ENCODE peak calls at places on chromosomes 16 and 17, in five cellular contexts. One of them, this sample, is unnamed.
A peak's percentile ranks its signal among the peaks of the same experiment; 100 is the strongest.

GRCh38 chr16:86477642-86478041 is 32.7 kb upstream of the FOXF1 start:
- DNase-seq in choroid plexus epithelial cell: peak; percentile 44
- DNase-seq in epithelial cell of esophagus: no peak
- DNase-seq in left lung: no peak
- DNase-seq in AG10803: peak; percentile 22
- DNase-seq in this sample: peak; percentile 71

GRCh38 chr17:7043544-7044268 is at the start of gene SLC16A11:
- DNase-seq in choroid plexus epithelial cell: peak; percentile 84
- DNase-seq in epithelial cell of esophagus: no peak
- DNase-seq in left lung: no peak
- DNase-seq in AG10803: peak; percentile 25
- DNase-seq in this sample: no peak

GRCh38 chr17:17388657-17389496 is 85.7 kb downstream of the NT5M start:
- DNase-seq in choroid plexus epithelial cell: no peak
- DNase-seq in epithelial cell of esophagus: no peak
- DNase-seq in left lung: no peak
- DNase-seq in AG10803: no peak
- DNase-seq in this sample: no peak

GRCh38 chr17:38600906-38601305 is 4.8 kb downstream of the SRCIN1 start:
- DNase-seq in choroid plexus epithelial cell: no peak
- DNase-seq in epithelial cell of esophagus: peak; percentile 21
- DNase-seq in left lung: no peak
- DNase-seq in AG10803: no peak
- DNase-seq in this sample: no peak

GRCh38 chr17:28745052-28745776 is 1.4 kb downstream of the TRAF4 start:
- DNase-seq in choroid plexus epithelial cell: peak; percentile 76
- DNase-seq in epithelial cell of esophagus: peak; percentile 62
- DNase-seq in left lung: peak; percentile 54
- DNase-seq in AG10803: peak; percentile 52
- DNase-seq in this sample: peak; percentile 39

GRCh38 chr17:10127819-10128375 is 70.5 kb downstream of the GAS7 start:
- DNase-seq in choroid plexus epithelial cell: peak; percentile 85
- DNase-seq in epithelial cell of esophagus: no peak
- DNase-seq in left lung: peak; percentile 86
- DNase-seq in AG10803: peak; percentile 98
- DNase-seq in this sample: peak; percentile 98

GRCh38 chr16:29757950-29758466 is 12.2 kb upstream of the C16orf54 start:
- DNase-seq in choroid plexus epithelial cell: peak; percentile 81
- DNase-seq in epithelial cell of esophagus: no peak
- DNase-seq in left lung: no peak
- DNase-seq in AG10803: peak; percentile 46
- DNase-seq in this sample: peak; percentile 56

GRCh38 chr17:49024523-49024922 is 27.3 kb downstream of the IGF2BP1 start:
- DNase-seq in choroid plexus epithelial cell: no peak
- DNase-seq in epithelial cell of esophagus: no peak
- DNase-seq in left lung: no peak
- DNase-seq in AG10803: no peak
- DNase-seq in this sample: no peak

GRCh38 chr17:48439875-48440505 is 10.0 kb upstream of the SKAP1 start:
- DNase-seq in choroid plexus epithelial cell: peak; percentile 27
- DNase-seq in epithelial cell of esophagus: no peak
- DNase-seq in left lung: no peak
- DNase-seq in AG10803: no peak
- DNase-seq in this sample: no peak

GRCh38 chr17:77822302-77823030 is 136.0 kb upstream of the TNRC6C start:
- DNase-seq in choroid plexus epithelial cell: no peak
- DNase-seq in epithelial cell of esophagus: no peak
- DNase-seq in left lung: no peak
- DNase-seq in AG10803: peak; percentile 28
- DNase-seq in this sample: peak; percentile 28

GRCh38 chr17:58643147-58643546 is 48.7 kb downstream of the TEX14 start:
- DNase-seq in choroid plexus epithelial cell: peak; percentile 88
- DNase-seq in epithelial cell of esophagus: peak; percentile 80
- DNase-seq in left lung: no peak
- DNase-seq in AG10803: peak; percentile 57
- DNase-seq in this sample: peak; percentile 60

GRCh38 chr16:50037791-50038190 is 12.8 kb downstream of the CNEP1R1 start:
- DNase-seq in choroid plexus epithelial cell: peak; percentile 39
- DNase-seq in epithelial cell of esophagus: peak; percentile 34
- DNase-seq in left lung: no peak
- DNase-seq in AG10803: peak; percentile 9
- DNase-seq in this sample: peak; percentile 19

GRCh38 chr16:31063843-31064611 is 10.0 kb downstream of the ZNF668 start:
- DNase-seq in choroid plexus epithelial cell: no peak
- DNase-seq in epithelial cell of esophagus: no peak
- DNase-seq in left lung: no peak
- DNase-seq in AG10803: no peak
- DNase-seq in this sample: no peak

GRCh38 chr17:73248532-73248931 is 13.1 kb downstream of the CPSF4L start:
- DNase-seq in choroid plexus epithelial cell: no peak
- DNase-seq in epithelial cell of esophagus: no peak
- DNase-seq in left lung: no peak
- DNase-seq in AG10803: no peak
- DNase-seq in this sample: no peak

GRCh38 chr16:58010886-58011285 is 9.7 kb downstream of the USB1 start:
- DNase-seq in choroid plexus epithelial cell: no peak
- DNase-seq in epithelial cell of esophagus: no peak
- DNase-seq in left lung: no peak
- DNase-seq in AG10803: no peak
- DNase-seq in this sample: no peak

DNA sequence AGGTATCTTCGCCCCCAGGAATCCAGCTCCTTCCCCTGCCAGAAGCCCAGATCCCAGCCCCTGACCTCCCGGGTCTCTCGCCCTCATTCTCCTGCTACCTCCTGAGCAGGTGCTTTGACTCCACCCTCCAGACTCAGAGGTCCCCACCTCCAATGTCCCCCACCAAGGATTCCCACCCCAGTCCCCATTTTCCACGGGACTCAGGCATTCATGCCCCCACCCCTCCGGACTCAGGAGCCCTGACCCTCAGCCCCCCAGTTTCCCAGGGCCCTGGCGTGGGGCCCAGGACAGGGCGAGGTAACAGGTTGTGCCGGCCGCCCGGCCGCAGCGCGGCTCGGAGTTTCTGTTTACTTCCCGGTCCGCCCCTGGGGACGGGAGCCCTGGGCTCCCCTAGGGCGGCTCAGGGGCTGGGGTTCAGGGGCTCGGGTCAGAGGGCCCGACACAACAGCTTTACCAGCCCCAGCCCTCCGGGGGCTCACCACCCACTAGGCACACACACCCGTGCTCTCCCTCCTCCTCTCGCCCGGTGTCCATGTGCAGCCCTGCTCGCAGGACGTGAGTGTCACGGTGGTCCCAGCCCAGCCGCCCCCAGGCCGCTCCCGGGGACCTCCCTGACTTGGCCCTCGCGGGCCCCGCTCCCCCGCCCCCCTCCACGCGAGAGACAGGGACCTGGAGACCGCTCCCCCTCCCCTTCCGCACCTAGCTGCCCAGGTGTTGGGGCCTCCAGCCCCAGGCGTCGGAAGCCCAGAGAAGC is 595 bp downstream of the BICDL2 start:
- DNase-seq in choroid plexus epithelial cell: no peak
- DNase-seq in epithelial cell of esophagus: no peak
- DNase-seq in left lung: no peak
- DNase-seq in AG10803: no peak
- DNase-seq in this sample: no peak
- H3K4me3 ChIP-seq in choroid plexus epithelial cell: no peak overlapping the region
- H3K4me3 ChIP-seq in epithelial cell of esophagus: peak overlapping the region; percentile 61
- H3K4me3 ChIP-seq in left lung: peak overlapping the region; percentile 40
- H3K4me3 ChIP-seq in AG10803: no peak overlapping the region
- H3K4me3 ChIP-seq in this sample: no peak overlapping the region

GRCh38 chr17:63549946-63550815 is at the start of gene DCAF7:
- DNase-seq in choroid plexus epithelial cell: peak; percentile 100
- DNase-seq in epithelial cell of esophagus: peak; percentile 100
- DNase-seq in left lung: peak; percentile 99
- DNase-seq in AG10803: peak; percentile 100
- DNase-seq in this sample: peak; percentile 100
- TF ChIP-seq CTCF in choroid plexus epithelial cell: no peak
- TF ChIP-seq CTCF in epithelial cell of esophagus: no peak
- TF ChIP-seq CTCF in left lung: no peak
- TF ChIP-seq CTCF in AG10803: no peak
- TF ChIP-seq CTCF in this sample: no peak

GRCh38 chr16:8863594-8864424 is 5.0 kb downstream of the CARHSP1 start:
- DNase-seq in choroid plexus epithelial cell: no peak
- DNase-seq in epithelial cell of esophagus: peak; percentile 66
- DNase-seq in left lung: no peak
- DNase-seq in AG10803: no peak
- DNase-seq in this sample: peak; percentile 31
- H3K4me3 ChIP-seq in choroid plexus epithelial cell: no peak overlapping the region
- H3K4me3 ChIP-seq in epithelial cell of esophagus: no peak overlapping the region
- H3K4me3 ChIP-seq in left lung: peak overlapping the region; percentile 13
- H3K4me3 ChIP-seq in AG10803: no peak overlapping the region
- H3K4me3 ChIP-seq in this sample: no peak overlapping the region

DNA sequence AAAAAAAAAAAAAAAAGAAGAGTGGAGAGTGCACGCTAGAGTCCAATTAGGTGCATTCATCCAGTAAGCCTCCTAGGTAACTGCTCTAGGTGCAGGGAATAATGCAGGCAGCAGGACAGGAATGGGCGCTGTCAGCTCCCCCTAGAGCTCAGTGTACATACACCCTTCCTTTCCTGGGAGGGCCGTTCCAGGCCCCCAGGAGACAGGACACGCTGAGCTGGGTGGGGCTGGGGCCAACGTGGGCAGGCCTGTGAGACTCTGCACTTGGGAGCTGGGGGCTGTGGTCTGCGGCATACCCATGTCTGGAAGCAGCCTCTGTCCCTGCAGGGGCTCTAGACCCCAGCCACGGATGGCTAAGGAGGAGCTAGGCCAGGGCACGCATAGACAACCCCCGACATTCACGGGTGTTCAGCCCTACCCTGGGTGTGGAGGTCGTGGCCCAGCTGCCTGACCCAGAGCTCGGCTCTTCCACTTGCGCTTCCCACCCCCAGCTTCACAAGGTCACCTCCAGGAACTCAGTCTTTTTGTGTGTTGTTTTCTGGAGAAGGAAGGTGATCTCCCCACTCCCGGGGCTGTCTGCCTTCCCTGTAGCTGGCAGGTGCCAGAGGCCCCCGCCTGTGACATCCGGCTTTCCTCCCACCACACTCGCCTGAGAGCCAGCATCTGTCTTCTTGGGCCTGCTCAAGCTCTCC is 985 bp upstream of the ANTKMT start:
- DNase-seq in choroid plexus epithelial cell: no peak
- DNase-seq in epithelial cell of esophagus: peak; percentile 66
- DNase-seq in left lung: no peak
- DNase-seq in AG10803: no peak
- DNase-seq in this sample: no peak
- TF ChIP-seq CTCF in choroid plexus epithelial cell: peak; percentile 43
- TF ChIP-seq CTCF in epithelial cell of esophagus: peak; percentile 46
- TF ChIP-seq CTCF in left lung: no peak
- TF ChIP-seq CTCF in AG10803: peak; percentile 29
- TF ChIP-seq CTCF in this sample: peak; percentile 25

GRCh38 chr17:55730380-55730779 is 7.7 kb upstream of the TMEM100 start:
- DNase-seq in choroid plexus epithelial cell: peak; percentile 19
- DNase-seq in epithelial cell of esophagus: no peak
- DNase-seq in left lung: no peak
- DNase-seq in AG10803: no peak
- DNase-seq in this sample: peak; percentile 42

GRCh38 chr17:55731586-55732250 is 9.1 kb upstream of the TMEM100 start:
- DNase-seq in choroid plexus epithelial cell: peak; percentile 85
- DNase-seq in epithelial cell of esophagus: no peak
- DNase-seq in left lung: no peak
- DNase-seq in AG10803: peak; percentile 40
- DNase-seq in this sample: peak; percentile 76

GRCh38 chr17:55729484-55729883 is 6.8 kb upstream of the TMEM100 start:
- DNase-seq in choroid plexus epithelial cell: no peak
- DNase-seq in epithelial cell of esophagus: no peak
- DNase-seq in left lung: no peak
- DNase-seq in AG10803: no peak
- DNase-seq in this sample: no peak

GRCh38 chr17:55728833-55729232 is 6.2 kb upstream of the TMEM100 start:
- DNase-seq in choroid plexus epithelial cell: no peak
- DNase-seq in epithelial cell of esophagus: no peak
- DNase-seq in left lung: no peak
- DNase-seq in AG10803: peak; percentile 30
- DNase-seq in this sample: no peak

DNA sequence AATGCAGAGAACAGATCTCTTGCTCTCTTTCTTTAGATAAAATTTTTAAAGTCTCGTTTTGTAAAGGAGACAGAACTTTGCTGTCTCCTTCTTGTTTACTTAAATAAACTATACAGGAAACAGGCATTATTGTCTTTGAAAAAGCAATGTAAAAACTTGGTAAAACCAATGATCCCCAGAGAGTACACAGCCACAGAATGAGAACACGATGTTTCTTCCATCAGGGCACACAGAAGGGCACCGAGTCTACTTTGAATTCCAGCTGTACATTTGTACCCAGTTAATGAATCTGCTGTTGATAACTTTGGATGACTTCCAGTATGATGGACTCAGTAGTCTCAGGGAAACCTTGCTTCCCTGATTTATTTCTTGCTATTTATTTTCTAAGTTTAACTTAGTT is 8.1 kb upstream of the TMEM100 start:
- DNase-seq in choroid plexus epithelial cell: peak; percentile 23
- DNase-seq in epithelial cell of esophagus: no peak
- DNase-seq in left lung: no peak
- DNase-seq in AG10803: no peak
- DNase-seq in this sample: peak; percentile 58
- H3K4me3 ChIP-seq in choroid plexus epithelial cell: peak overlapping the region; percentile 13
- H3K4me3 ChIP-seq in epithelial cell of esophagus: no peak overlapping the region
- H3K4me3 ChIP-seq in left lung: peak overlapping the region; percentile 8
- H3K4me3 ChIP-seq in AG10803: no peak overlapping the region
- H3K4me3 ChIP-seq in this sample: no peak overlapping the region

GRCh38 chr17:27544350-27545131 is 86.4 kb upstream of the LGALS9 start:
- DNase-seq in choroid plexus epithelial cell: peak; percentile 94
- DNase-seq in epithelial cell of esophagus: no peak
- DNase-seq in left lung: no peak
- DNase-seq in AG10803: no peak
- DNase-seq in this sample: no peak
- TF ChIP-seq CTCF in choroid plexus epithelial cell: no peak
- TF ChIP-seq CTCF in epithelial cell of esophagus: no peak
- TF ChIP-seq CTCF in left lung: no peak
- TF ChIP-seq CTCF in AG10803: no peak
- TF ChIP-seq CTCF in this sample: no peak

GRCh38 chr16:77723108-77723514 is 797 bp downstream of the NUDT7 start:
- DNase-seq in choroid plexus epithelial cell: peak; percentile 61
- DNase-seq in epithelial cell of esophagus: no peak
- DNase-seq in left lung: peak; percentile 34
- DNase-seq in AG10803: peak; percentile 84
- DNase-seq in this sample: peak; percentile 74

GRCh38 chr16:77722315-77723107 is at the start of gene NUDT7:
- DNase-seq in choroid plexus epithelial cell: peak; percentile 99
- DNase-seq in epithelial cell of esophagus: peak; percentile 98
- DNase-seq in left lung: peak; percentile 100
- DNase-seq in AG10803: peak; percentile 95
- DNase-seq in this sample: peak; percentile 95

GRCh38 chr16:77724174-77724573 is 1.9 kb downstream of the NUDT7 start:
- DNase-seq in choroid plexus epithelial cell: no peak
- DNase-seq in epithelial cell of esophagus: no peak
- DNase-seq in left lung: no peak
- DNase-seq in AG10803: no peak
- DNase-seq in this sample: no peak

DNA sequence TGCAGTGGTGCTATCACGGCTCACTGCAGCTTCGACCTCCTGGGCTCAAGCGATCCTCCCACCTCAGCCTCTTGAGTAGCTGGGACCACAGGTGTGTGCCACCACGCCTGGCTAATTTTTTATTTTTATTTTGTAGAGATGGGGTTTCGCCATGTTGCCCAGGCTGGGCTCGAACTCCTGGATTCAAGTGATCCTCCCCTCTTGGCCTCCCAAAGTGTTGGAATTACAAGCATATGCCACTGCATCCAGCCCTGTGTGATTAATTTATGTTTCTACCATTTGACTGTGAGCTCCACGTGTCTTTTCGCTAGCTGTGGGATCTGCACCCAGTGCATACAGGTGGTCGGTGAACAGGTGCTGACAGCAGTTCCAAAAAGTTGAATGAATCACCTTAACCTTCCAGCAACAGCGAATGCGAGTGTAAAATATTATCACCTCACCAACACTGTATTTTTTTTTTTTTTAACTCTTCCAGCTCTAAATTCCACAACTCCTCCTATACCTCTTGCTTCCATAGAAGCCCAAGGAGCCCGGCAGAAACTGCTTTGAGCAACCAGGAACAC is 481 bp upstream of the NUDT7 start:
- DNase-seq in choroid plexus epithelial cell: no peak
- DNase-seq in epithelial cell of esophagus: no peak
- DNase-seq in left lung: no peak
- DNase-seq in AG10803: no peak
- DNase-seq in this sample: no peak
- H3K4me3 ChIP-seq in choroid plexus epithelial cell: no peak overlapping the region
- H3K4me3 ChIP-seq in epithelial cell of esophagus: peak overlapping the region; percentile 1
- H3K4me3 ChIP-seq in left lung: peak overlapping the region; percentile 59
- H3K4me3 ChIP-seq in AG10803: peak overlapping the region; percentile 21
- H3K4me3 ChIP-seq in this sample: peak overlapping the region; percentile 30